ENCODE peak calls at places on chromosome 16, in six cellular contexts. J, C, E, D, B and S are unnamed samples.

GRCh38 chr16:82943371-82943770 is 316.6 kb downstream of the CDH13 start:
- DNase-seq in J (peak), C (no peak), E (no peak), D (no peak), B (no peak), S (peak)

GRCh38 chr16:1614226-1615102 is 2.3 kb downstream of the CRAMP1 start:
- DNase-seq in J (peak), C (peak), E (peak), D (peak), B (no peak), S (peak)

GRCh38 chr16:58651965-58652348 is 22.3 kb upstream of the CNOT1 start:
- DNase-seq in J (peak), C (no peak), E (no peak), D (no peak), B (no peak), S (peak)

GRCh38 chr16:15855704-15856003 is 1.2 kb downstream of the MYH11 start:
- DNase-seq in J (no peak), C (no peak), E (no peak), D (no peak), B (no peak), S (no peak)

GRCh38 chr16:11639925-11640899 is 28.0 kb upstream of the SNN start:
- DNase-seq in J (peak), C (peak), E (peak), D (peak), B (peak), S (peak)

GRCh38 chr16:48632137-48632774 is 22.3 kb upstream of the N4BP1 start:
- DNase-seq in J (no peak), C (no peak), E (no peak), D (no peak), B (no peak), S (no peak)

GRCh38 chr16:86075839-86076440 is 177.0 kb downstream of the IRF8 start:
- DNase-seq in J (no peak), C (no peak), E (no peak), D (no peak), B (no peak), S (no peak)

GRCh38 chr16:29791845-29792797 is 1.6 kb downstream of the KIF22 start:
- DNase-seq in J (no peak), C (no peak), E (no peak), D (no peak), B (no peak), S (no peak)

GRCh38 chr16:57235128-57236092 is 9.6 kb upstream of the ARL2BP start:
- DNase-seq in J (peak), C (no peak), E (no peak), D (no peak), B (no peak), S (no peak)

GRCh38 chr16:81779540-81780320 is 639 bp downstream of the PLCG2 start:
- DNase-seq in J (no peak), C (no peak), E (no peak), D (peak), B (peak), S (no peak)

GRCh38 chr16:77406680-77407079 is 28.2 kb downstream of the ADAMTS18 start:
- DNase-seq in J (no peak), C (no peak), E (no peak), D (no peak), B (no peak), S (peak)

GRCh38 chr16:21037736-21038135 is 112.9 kb downstream of the DNAH3 start:
- DNase-seq in J (no peak), C (no peak), E (no peak), D (no peak), B (no peak), S (no peak)

GRCh38 chr16:58086381-58087208 is 42.6 kb downstream of the CFAP20 start:
- DNase-seq in J (no peak), C (no peak), E (no peak), D (no peak), B (peak), S (no peak)

GRCh38 chr16:75070055-75070841 is 46.3 kb downstream of the LDHD start:
- DNase-seq in J (no peak), C (no peak), E (peak), D (no peak), B (peak), S (peak)

GRCh38 chr16:13471036-13471435 is 448.9 kb upstream of the ERCC4 start:
- DNase-seq in J (no peak), C (no peak), E (no peak), D (no peak), B (no peak), S (no peak)

GRCh38 chr16:16025214-16025968 is 76.0 kb downstream of the ABCC1 start:
- DNase-seq in J (peak), C (no peak), E (no peak), D (no peak), B (no peak), S (peak)

GRCh38 chr16:31713945-31714898 is 159.4 kb upstream of the ZNF267 start:
- DNase-seq in J (no peak), C (no peak), E (no peak), D (no peak), B (no peak), S (no peak)

GRCh38 chr16:57390635-57391307 is 13.8 kb upstream of the CCL17 start:
- DNase-seq in J (no peak), C (no peak), E (no peak), D (no peak), B (no peak), S (no peak)

GRCh38 chr16:13568803-13569202 is 351.2 kb upstream of the ERCC4 start:
- DNase-seq in J (no peak), C (no peak), E (no peak), D (no peak), B (no peak), S (no peak)

GRCh38 chr16:20355114-20355782 is 2.7 kb upstream of the UMOD start:
- DNase-seq in J (no peak), C (no peak), E (no peak), D (no peak), B (no peak), S (no peak)

GRCh38 chr16:3431779-3432219 is 11.5 kb downstream of the ZNF597 start:
- DNase-seq in J (no peak), C (peak), E (peak), D (peak), B (peak), S (peak)

GRCh38 chr16:75092777-75093176 is 23.8 kb downstream of the LDHD start:
- DNase-seq in J (no peak), C (no peak), E (peak), D (peak), B (no peak), S (no peak)

GRCh38 chr16:89375686-89376085 is 114.7 kb downstream of the ANKRD11 start:
- DNase-seq in J (no peak), C (no peak), E (no peak), D (no peak), B (no peak), S (no peak)

GRCh38 chr16:74591914-74592650 is 14.8 kb downstream of the GLG1 start:
- DNase-seq in J (no peak), C (peak), E (no peak), D (no peak), B (peak), S (no peak)

DNA sequence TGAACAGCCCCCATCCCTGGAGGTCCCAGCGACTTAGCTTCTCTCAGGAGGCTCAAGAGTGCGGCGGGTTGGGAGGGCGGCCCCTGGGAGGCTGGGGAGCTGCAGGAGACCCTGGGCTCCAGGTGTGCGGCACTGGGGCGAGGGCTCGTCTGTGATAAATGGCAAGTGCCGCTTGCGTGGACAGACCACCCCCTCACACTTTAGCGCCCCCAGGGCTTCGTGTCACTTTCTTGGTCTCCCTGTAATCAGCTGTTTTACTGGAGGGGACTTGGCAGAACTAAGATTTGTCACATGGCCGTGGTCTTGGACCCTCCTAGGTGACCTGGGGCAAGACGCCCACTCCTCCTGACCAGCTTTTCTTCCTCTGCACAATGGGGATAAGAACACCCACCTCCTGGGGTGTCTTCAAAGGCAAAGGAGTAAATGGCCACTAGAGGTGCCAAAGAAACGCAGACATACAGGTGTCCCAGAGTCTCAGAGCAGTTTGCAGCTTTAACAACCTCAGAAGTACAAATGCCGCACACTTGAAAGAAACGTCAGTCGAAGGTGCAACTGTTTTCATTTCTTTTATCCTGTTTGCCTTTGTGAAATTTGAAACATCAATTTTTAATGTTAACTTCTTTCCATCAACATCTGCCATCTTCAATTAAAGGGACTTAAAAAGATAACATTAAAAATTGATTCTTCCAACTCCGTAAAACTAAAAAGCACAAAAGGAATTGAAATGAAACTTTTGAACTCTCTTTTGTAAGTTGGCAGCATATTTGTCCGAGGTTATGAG is 946 bp downstream of the OSGIN1 start:
- DNase-seq in J (no peak), C (peak), E (peak), D (no peak), B (no peak), S (peak)
- H3K4me3 ChIP-seq in J (peak), C (peak), E (peak), D (peak), B (peak), S (peak)

GRCh38 chr16:62068747-62069146 is 32.5 kb upstream of the CDH8 start:
- DNase-seq in J (no peak), C (no peak), E (no peak), D (no peak), B (no peak), S (no peak)
- TF ChIP-seq CTCF in J (no peak), C (peak), E (no peak), D (no peak), B (no peak), S (no peak)

DNA sequence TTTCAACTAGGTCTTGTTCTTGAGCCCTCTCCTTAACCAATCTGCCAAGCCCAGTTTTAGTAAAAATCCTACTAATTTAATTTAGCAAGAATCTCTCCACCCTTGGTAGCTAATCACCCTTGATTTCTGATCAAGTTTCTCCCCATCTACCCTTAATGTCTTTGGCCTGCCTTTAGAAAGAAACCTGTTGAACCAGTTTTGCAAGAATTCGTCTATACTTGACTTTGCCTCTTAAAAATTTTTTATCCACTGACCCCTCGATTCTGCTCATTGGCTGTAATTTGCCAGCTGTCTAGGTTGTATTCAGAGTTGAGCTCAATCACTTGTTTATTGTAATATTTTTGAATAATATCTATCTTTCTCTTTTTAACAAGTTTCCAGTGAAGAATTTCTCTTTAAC is 1138.5 kb downstream of the CDH11 start:
- DNase-seq in J (no peak), C (no peak), E (no peak), D (no peak), B (no peak), S (no peak)
- H3K4me3 ChIP-seq in J (no peak), C (no peak), E (no peak), D (no peak), B (no peak), S (no peak)

GRCh38 chr16:25065899-25066298 is 45.6 kb upstream of the LCMT1 start:
- DNase-seq in J (no peak), C (no peak), E (no peak), D (no peak), B (no peak), S (no peak)
- TF ChIP-seq CTCF in J (no peak), C (no peak), E (no peak), D (no peak), B (no peak), S (no peak)